ENCODE peak calls at places on chromosomes 4 and X, in eight cellular contexts. V is psoas muscle; O is RWPE1; W is GM12878; U is IMR-90; Z is lung; S is Calu3; M is activated CD8-positive, alpha-beta T cell treated with anti-CD3 and anti-CD28 coated beads for 36 hours. G is an unnamed sample.

GRCh38 chrX:40391662-40392061 is 189.1 kb upstream of the ATP6AP2 start:
- DNase-seq in V (no peak), O (no peak), W (no peak), U (no peak), Z (no peak), S (no peak), M (no peak), G (no peak)

GRCh38 chrX:40855411-40855810 is 120.1 kb upstream of the MED14 start:
- DNase-seq in V (no peak), O (peak; percentile 26), W (no peak), U (no peak), Z (no peak), S (no peak), M (no peak), G (no peak)

GRCh38 chr4:21529214-21529613 is 419.4 kb downstream of the KCNIP4 start:
- DNase-seq in V (no peak), O (no peak), W (no peak), U (no peak), Z (no peak), S (no peak), M (no peak), G (no peak)

GRCh38 chr4:175891863-175892262 is 79.8 kb upstream of the GPM6A start:
- DNase-seq in V (no peak), O (no peak), W (no peak), U (peak; percentile 4), Z (no peak), S (no peak), M (no peak), G (peak; percentile 10)

GRCh38 chr4:48681856-48682255 is 98.2 kb downstream of the FRYL start:
- DNase-seq in V (no peak), O (peak; percentile 25), W (peak; percentile 35), U (peak; percentile 52), Z (no peak), S (peak; percentile 28), M (peak; percentile 30), G (peak; percentile 39)

GRCh38 chrX:150854856-150855255 is 43.6 kb downstream of the CD99L2 start:
- DNase-seq in V (no peak), O (no peak), W (no peak), U (no peak), Z (no peak), S (no peak), M (no peak), G (no peak)

GRCh38 chr4:36432556-36432955 is 151.1 kb downstream of the DTHD1 start:
- DNase-seq in V (no peak), O (no peak), W (no peak), U (no peak), Z (no peak), S (no peak), M (no peak), G (no peak)

GRCh38 chr4:27215421-27215820 is 354.8 kb downstream of the STIM2 start:
- DNase-seq in V (no peak), O (no peak), W (no peak), U (no peak), Z (no peak), S (no peak), M (no peak), G (no peak)

GRCh38 chrX:151396042-151396826 is 772 bp upstream of the VMA21 start:
- DNase-seq in V (peak; percentile 33), O (peak; percentile 11), W (peak; percentile 2), U (peak; percentile 43), Z (peak; percentile 53), S (no peak), M (peak; percentile 63), G (peak; percentile 22)

GRCh38 chr4:92198711-92199110 is 105.1 kb upstream of the GRID2 start:
- DNase-seq in V (no peak), O (no peak), W (no peak), U (peak; percentile 81), Z (no peak), S (no peak), M (no peak), G (no peak)

GRCh38 chrX:97367149-97367548 is 483.4 kb downstream of the RPA4 start:
- DNase-seq in V (no peak), O (no peak), W (no peak), U (peak; percentile 67), Z (no peak), S (no peak), M (no peak), G (no peak)

GRCh38 chrX:9475984-9476383 is 11.1 kb downstream of the TBL1X start:
- DNase-seq in V (no peak), O (no peak), W (no peak), U (no peak), Z (no peak), S (no peak), M (no peak), G (no peak)

GRCh38 chrX:136542281-136542680 is 10.3 kb downstream of the VGLL1 start:
- DNase-seq in V (no peak), O (no peak), W (no peak), U (no peak), Z (no peak), S (no peak), M (peak; percentile 6), G (no peak)

GRCh38 chrX:129759576-129760061 is 20.1 kb upstream of the SASH3 start:
- DNase-seq in V (peak; percentile 34), O (no peak), W (no peak), U (peak; percentile 83), Z (no peak), S (peak; percentile 39), M (peak; percentile 77), G (no peak)

GRCh38 chr4:186823989-186824388 is 100.3 kb upstream of the FAT1 start:
- DNase-seq in V (no peak), O (no peak), W (no peak), U (peak; percentile 87), Z (no peak), S (no peak), M (no peak), G (no peak)

GRCh38 chr4:24224446-24224845 is 334.6 kb upstream of the PPARGC1A start:
- DNase-seq in V (no peak), O (no peak), W (no peak), U (no peak), Z (no peak), S (no peak), M (no peak), G (no peak)

GRCh38 chr4:121698119-121698732 is 1.4 kb upstream of the ANXA5 start:
- DNase-seq in V (peak; percentile 33), O (no peak), W (no peak), U (no peak), Z (no peak), S (no peak), M (no peak), G (no peak)

GRCh38 chrX:112799425-112799824 is 41.2 kb downstream of the AMOT start:
- DNase-seq in V (no peak), O (no peak), W (no peak), U (no peak), Z (no peak), S (no peak), M (no peak), G (no peak)

GRCh38 chr4:150694438-150694837 is 112.5 kb downstream of the MAB21L2 start:
- DNase-seq in V (no peak), O (no peak), W (no peak), U (no peak), Z (no peak), S (no peak), M (no peak), G (peak; percentile 11)

GRCh38 chr4:186158021-186158859 is 33.1 kb upstream of the CYP4V2 start:
- DNase-seq in V (no peak), O (no peak), W (no peak), U (no peak), Z (no peak), S (no peak), M (no peak), G (no peak)

GRCh38 chrX:48700951-48701653 is 4.6 kb downstream of the SUV39H1 start:
- DNase-seq in V (no peak), O (no peak), W (no peak), U (peak; percentile 6), Z (no peak), S (no peak), M (no peak), G (no peak)

GRCh38 chr4:162782778-162783507 is 383.7 kb downstream of the NAF1 start:
- DNase-seq in V (no peak), O (no peak), W (no peak), U (no peak), Z (no peak), S (no peak), M (no peak), G (no peak)

DNA sequence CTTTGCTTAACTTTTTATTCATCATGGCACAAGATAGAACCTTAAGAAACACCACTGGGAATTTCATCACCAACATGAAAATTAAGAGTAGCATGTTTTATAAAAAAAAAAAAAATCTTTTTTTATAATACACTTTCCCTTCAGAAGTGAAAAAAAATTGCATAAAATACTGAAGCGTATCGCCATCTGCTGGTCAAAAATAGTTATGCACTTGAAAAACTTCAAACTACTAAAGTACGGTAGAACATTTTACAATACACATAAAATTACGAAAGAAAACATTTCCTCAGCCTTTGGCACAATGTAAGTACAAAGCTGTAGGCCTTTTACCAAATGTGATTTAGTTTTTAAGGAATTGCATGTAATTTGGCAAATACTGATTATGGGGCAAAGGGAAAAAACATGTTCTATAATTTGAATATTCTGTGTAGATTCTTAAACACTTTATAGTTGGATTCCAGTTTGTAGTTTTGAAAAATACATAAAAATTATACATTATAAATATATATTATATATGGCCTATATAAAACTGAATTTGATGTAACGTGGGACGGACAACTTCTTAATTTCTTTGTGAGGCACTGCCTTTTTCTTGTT is 26.5 kb downstream of the HCCS start:
- DNase-seq in V (no peak), O (no peak), W (no peak), U (peak; percentile 52), Z (no peak), S (peak; percentile 4), M (no peak), G (peak; percentile 20)
- TF ChIP-seq CTCF in V (peak; percentile 75), O (peak; percentile 52), W (peak; percentile 54), U (peak; percentile 63), Z (peak; percentile 44), S (no peak), M (peak; percentile 60), G (peak; percentile 19)

GRCh38 chr4:59994118-59994517 is 1206.0 kb upstream of the ADGRL3 start:
- DNase-seq in V (no peak), O (no peak), W (no peak), U (no peak), Z (no peak), S (no peak), M (no peak), G (no peak)
- TF ChIP-seq CTCF in V (no peak), O (no peak), W (peak; percentile 11), U (no peak), Z (no peak), S (no peak), M (no peak), G (no peak)

GRCh38 chrX:8237718-8238117 is 66.7 kb upstream of the VCX2 start:
- DNase-seq in V (no peak), O (no peak), W (no peak), U (no peak), Z (no peak), S (no peak), M (no peak), G (no peak)
- TF ChIP-seq CTCF in V (no peak), O (no peak), W (no peak), U (no peak), Z (no peak), S (no peak), M (no peak), G (no peak)

DNA sequence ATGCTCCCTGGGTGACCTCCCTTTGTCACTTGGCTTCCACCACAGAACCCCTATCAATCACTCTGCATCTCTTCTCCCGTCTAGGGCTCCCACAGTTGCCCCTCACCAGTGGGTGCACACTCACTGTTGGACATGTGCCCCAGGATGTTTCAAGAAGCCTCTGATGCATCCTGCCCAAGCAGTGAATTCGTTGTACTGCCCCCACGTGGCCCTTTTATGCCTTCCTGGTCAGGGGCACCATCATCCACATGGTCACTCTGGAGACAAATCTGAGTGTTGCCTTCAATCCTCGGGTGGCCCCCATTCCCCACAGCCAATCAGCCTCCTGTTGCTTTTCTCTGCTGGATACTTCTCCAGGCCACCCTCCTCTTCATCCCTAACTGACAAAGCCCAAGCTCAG is 12.2 kb downstream of the ITIH6 start:
- DNase-seq in V (no peak), O (no peak), W (no peak), U (no peak), Z (no peak), S (peak; percentile 26), M (peak; percentile 38), G (peak; percentile 17)
- TF ChIP-seq CTCF in V (no peak), O (no peak), W (peak; percentile 11), U (no peak), Z (no peak), S (no peak), M (no peak), G (peak; percentile 13)

G was measured in GM10248.